ENCODE peak calls at places on chromosomes 5 and 9, in eight cellular contexts. S, B, J, G, I, H, C and Y are unnamed samples.

GRCh38 chr5:143985832-143986485 is 174.0 kb downstream of the HMHB1 start:
- DNase-seq in S (no peak), B (no peak), J (peak; percentile 6), G (peak; percentile 29), I (peak; percentile 51), H (no peak), C (no peak), Y (no peak)

GRCh38 chr5:141641634-141642278 is 5.0 kb downstream of the RELL2 start:
- DNase-seq in S (no peak), B (no peak), J (peak; percentile 62), G (peak; percentile 38), I (peak; percentile 68), H (no peak), C (no peak), Y (no peak)

GRCh38 chr9:32525506-32525905 is 490 bp downstream of the RIGI start:
- DNase-seq in S (no peak), B (no peak), J (no peak), G (peak; percentile 27), I (no peak), H (no peak), C (no peak), Y (no peak)

GRCh38 chr9:72592501-72593403 is 71.3 kb downstream of the TMC1 start:
- DNase-seq in S (no peak), B (no peak), J (peak; percentile 3), G (peak; percentile 80), I (peak; percentile 46), H (no peak), C (peak; percentile 26), Y (no peak)

GRCh38 chr9:129602598-129603415 is 18.1 kb downstream of the C9orf50 start:
- DNase-seq in S (no peak), B (no peak), J (no peak), G (no peak), I (no peak), H (no peak), C (no peak), Y (no peak)

GRCh38 chr9:121305269-121305994 is 37.5 kb downstream of the GSN start:
- DNase-seq in S (no peak), B (peak; percentile 75), J (no peak), G (no peak), I (no peak), H (peak; percentile 80), C (peak; percentile 53), Y (peak; percentile 92)

GRCh38 chr9:89428901-89429890 is 68.7 kb downstream of the SEMA4D start:
- DNase-seq in S (no peak), B (no peak), J (peak; percentile 10), G (no peak), I (no peak), H (no peak), C (no peak), Y (no peak)

GRCh38 chr9:112705773-112706427 is 12.0 kb downstream of the INIP start:
- DNase-seq in S (no peak), B (no peak), J (peak; percentile 22), G (peak; percentile 64), I (peak; percentile 50), H (no peak), C (peak; percentile 58), Y (no peak)

GRCh38 chr5:89086687-89087086 is 203.7 kb upstream of the MEF2C start:
- DNase-seq in S (no peak), B (no peak), J (no peak), G (no peak), I (no peak), H (no peak), C (no peak), Y (no peak)

GRCh38 chr9:112180387-112180881 is 5.3 kb upstream of the SUSD1 start:
- DNase-seq in S (no peak), B (no peak), J (peak; percentile 57), G (no peak), I (no peak), H (no peak), C (no peak), Y (no peak)

GRCh38 chr5:83031391-83031790 is 45.8 kb downstream of the TMEM167A start:
- DNase-seq in S (no peak), B (no peak), J (no peak), G (no peak), I (no peak), H (no peak), C (no peak), Y (no peak)

GRCh38 chr5:57753446-57753845 is 270.8 kb upstream of the ACTBL2 start:
- DNase-seq in S (no peak), B (no peak), J (no peak), G (no peak), I (no peak), H (no peak), C (no peak), Y (no peak)

GRCh38 chr9:11149065-11149464 is 536.3 kb upstream of the PTPRD start:
- DNase-seq in S (no peak), B (no peak), J (no peak), G (no peak), I (no peak), H (no peak), C (peak; percentile 9), Y (no peak)

GRCh38 chr5:130706696-130707095 is 458.4 kb downstream of the HINT1 start:
- DNase-seq in S (no peak), B (no peak), J (no peak), G (no peak), I (no peak), H (no peak), C (no peak), Y (no peak)

DNA sequence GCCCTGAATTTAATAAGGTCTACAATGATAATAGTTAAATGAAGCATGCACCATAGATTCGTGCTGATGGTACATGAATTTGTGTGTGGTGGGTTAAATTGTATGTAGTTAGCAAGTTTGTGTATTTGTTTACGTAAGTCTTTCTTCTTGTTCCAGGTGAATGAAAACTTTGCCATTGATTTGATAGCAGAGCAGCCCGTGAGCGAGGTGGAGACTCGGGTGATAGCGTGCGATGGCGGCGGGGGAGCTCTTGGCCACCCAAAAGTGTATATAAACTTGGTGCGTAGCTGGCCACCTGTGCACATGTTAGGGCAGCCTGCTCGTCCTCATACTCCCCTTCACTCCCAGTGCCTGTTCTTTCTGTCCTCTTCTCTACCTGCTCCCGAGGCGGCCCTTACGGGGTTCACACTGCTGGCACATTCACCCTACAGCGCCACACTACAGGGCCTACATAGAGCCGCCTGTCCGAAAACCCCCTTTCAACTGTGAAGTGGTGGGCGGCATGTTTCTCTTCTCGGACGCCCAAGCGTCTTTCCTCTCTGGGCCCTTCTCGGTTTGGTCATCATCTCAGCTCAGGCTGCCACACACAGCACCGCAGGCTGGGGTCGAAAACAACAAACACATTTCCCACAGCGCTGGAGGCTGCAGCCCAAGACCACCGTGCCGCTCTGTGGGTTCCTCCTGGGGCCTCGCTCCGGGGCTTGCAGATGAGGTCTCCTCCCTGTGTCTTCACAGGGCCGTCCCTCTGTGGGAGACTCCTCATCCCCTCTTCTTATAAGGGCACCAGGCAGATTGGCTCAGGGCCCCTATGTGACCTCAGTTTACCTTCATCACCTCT is 13.2 kb downstream of the NDUFS6 start:
- DNase-seq in S (no peak), B (no peak), J (no peak), G (no peak), I (no peak), H (no peak), C (no peak), Y (no peak)
- H3K36me3 ChIP-seq in S (peaks cover 42% of the 10 kb centered on the region), B (peaks cover 46% of the 10 kb centered on the region), J (peaks cover 5% of the 10 kb centered on the region), G (peaks cover 25% of the 10 kb centered on the region), I (peaks cover 64% of the 10 kb centered on the region), H (peaks cover 99% of the 10 kb centered on the region), C (peaks cover 30% of the 10 kb centered on the region), Y (peaks cover 96% of the 10 kb centered on the region)

GRCh38 chr5:157491471-157491870 is 31.5 kb downstream of the NIPAL4 start:
- DNase-seq in S (no peak), B (no peak), J (no peak), G (no peak), I (no peak), H (no peak), C (no peak), Y (no peak)

GRCh38 chr5:157492886-157493285 is 32.9 kb downstream of the NIPAL4 start:
- DNase-seq in S (no peak), B (no peak), J (no peak), G (no peak), I (no peak), H (no peak), C (no peak), Y (no peak)

GRCh38 chr5:157496847-157497246 is 36.8 kb downstream of the NIPAL4 start:
- DNase-seq in S (no peak), B (no peak), J (no peak), G (no peak), I (no peak), H (no peak), C (no peak), Y (no peak)

GRCh38 chr5:157497875-157498611 is 38.0 kb downstream of the NIPAL4 start:
- DNase-seq in S (no peak), B (no peak), J (no peak), G (no peak), I (no peak), H (no peak), C (no peak), Y (no peak)

GRCh38 chr5:157494178-157494830 is 34.3 kb downstream of the NIPAL4 start:
- DNase-seq in S (no peak), B (no peak), J (no peak), G (no peak), I (no peak), H (no peak), C (no peak), Y (no peak)
- H3K36me3 ChIP-seq in S (peaks cover 23% of the 10 kb centered on the region), B (peaks cover 23% of the 10 kb centered on the region), J (no peaks in the 10 kb centered on the region), G (peaks cover 11% of the 10 kb centered on the region), I (peaks cover 83% of the 10 kb centered on the region), H (peaks cover 63% of the 10 kb centered on the region), C (no peaks in the 10 kb centered on the region), Y (peaks cover 46% of the 10 kb centered on the region)

GRCh38 chr5:55360190-55360589 is 52.4 kb downstream of the MTREX start:
- DNase-seq in S (no peak), B (no peak), J (no peak), G (peak; percentile 17), I (no peak), H (no peak), C (no peak), Y (no peak)
- H3K36me3 ChIP-seq in S (peaks cover 13% of the 10 kb centered on the region), B (peaks cover 6% of the 10 kb centered on the region), J (peaks cover 1% of the 10 kb centered on the region), G (peaks cover 8% of the 10 kb centered on the region), I (peaks cover 21% of the 10 kb centered on the region), H (peaks cover 55% of the 10 kb centered on the region), C (peaks cover 10% of the 10 kb centered on the region), Y (peaks cover 33% of the 10 kb centered on the region)

GRCh38 chr5:136769093-136769492 is 403.7 kb upstream of the TRPC7 start:
- DNase-seq in S (no peak), B (no peak), J (no peak), G (no peak), I (no peak), H (no peak), C (no peak), Y (no peak)

GRCh38 chr5:136766456-136766855 is 401.1 kb upstream of the TRPC7 start:
- DNase-seq in S (no peak), B (no peak), J (no peak), G (no peak), I (no peak), H (no peak), C (no peak), Y (no peak)

GRCh38 chr5:136768457-136768856 is 403.1 kb upstream of the TRPC7 start:
- DNase-seq in S (no peak), B (no peak), J (no peak), G (no peak), I (no peak), H (no peak), C (no peak), Y (no peak)

GRCh38 chr5:136763548-136763947 is 398.2 kb upstream of the TRPC7 start:
- DNase-seq in S (no peak), B (no peak), J (no peak), G (no peak), I (no peak), H (no peak), C (no peak), Y (no peak)
- H3K36me3 ChIP-seq in S (no peaks in the 10 kb centered on the region), B (no peaks in the 10 kb centered on the region), J (no peaks in the 10 kb centered on the region), G (no peaks in the 10 kb centered on the region), I (no peaks in the 10 kb centered on the region), H (no peaks in the 10 kb centered on the region), C (no peaks in the 10 kb centered on the region), Y (no peaks in the 10 kb centered on the region)